ENCODE peak calls at places on chromosomes 6 and 20, in nine cellular contexts. C is GM23248, T is HCT116, E is SK-N-SH, Z is GM23338, H is OCI-LY7, A is PC-3, D is MM.1S, L is hepatocyte. S is an unnamed sample.
A peak's percentile ranks its signal among the peaks of the same experiment; 100 is the strongest.

GRCh38 chr6:46626976-46627375 is 25.6 kb downstream of the CYP39A1 start:
- DNase-seq in D (no peak), A (no peak), H (peak; percentile 60), C (no peak), L (no peak), T (no peak), E (no peak), Z (no peak), S (no peak)

GRCh38 chr6:22732186-22732970 is 163.0 kb downstream of the HDGFL1 start:
- DNase-seq in D (no peak), H (no peak), C (no peak), L (no peak), A (no peak), T (no peak), Z (no peak), E (no peak), S (no peak)

GRCh38 chr6:48135352-48136084 is 24.5 kb upstream of the PTCHD4 start:
- DNase-seq in E (no peak), D (no peak), Z (no peak), T (no peak), A (peak; percentile 77), C (peak; percentile 62), L (peak; percentile 13), H (no peak), S (no peak)

GRCh38 chr6:72757926-72758325 is 136.1 kb downstream of the KCNQ5 start:
- DNase-seq in A (no peak), T (no peak), D (no peak), E (no peak), C (no peak), L (no peak), Z (no peak), H (no peak), S (no peak)

GRCh38 chr20:20343886-20344381 is 24.0 kb upstream of the INSM1 start:
- DNase-seq in E (no peak), Z (no peak), D (no peak), L (no peak), T (no peak), H (no peak), A (no peak), C (no peak), S (no peak)

GRCh38 chr20:53133134-53133533 is 161.0 kb downstream of the TSHZ2 start:
- DNase-seq in T (no peak), C (no peak), H (no peak), D (no peak), L (no peak), Z (no peak), E (no peak), A (no peak), S (no peak)

GRCh38 chr6:158376650-158377081 is 64.4 kb downstream of the TULP4 start:
- DNase-seq in E (no peak), C (peak; percentile 76), L (no peak), H (no peak), T (no peak), A (no peak), Z (no peak), D (no peak), S (no peak)

GRCh38 chr6:160790028-160790792 is 88.2 kb downstream of the PLG start:
- DNase-seq in L (no peak), T (peak; percentile 19), Z (peak; percentile 49), A (no peak), C (peak; percentile 21), D (no peak), H (peak; percentile 16), E (no peak), S (peak; percentile 17)

GRCh38 chr20:57995381-57995977 is 233.0 kb downstream of the ANKRD60 start:
- DNase-seq in A (no peak), C (no peak), E (no peak), D (no peak), Z (no peak), L (no peak), T (no peak), H (no peak), S (no peak)

GRCh38 chr6:144712541-144712940 is 427.4 kb downstream of the UTRN start:
- DNase-seq in E (no peak), D (no peak), T (no peak), Z (no peak), A (peak; percentile 5), L (no peak), H (no peak), C (peak; percentile 76), S (no peak)

GRCh38 chr6:158819213-158819976 is at the start of gene EZR:
- DNase-seq in T (peak; percentile 73), D (peak; percentile 74), L (peak; percentile 95), Z (peak; percentile 91), C (peak; percentile 84), A (peak; percentile 81), H (peak; percentile 95), E (peak; percentile 96), S (peak; percentile 91)

GRCh38 chr20:21053002-21053762 is 53.0 kb downstream of the LINC00237 start:
- DNase-seq in A (no peak), H (no peak), Z (peak; percentile 60), C (no peak), L (peak; percentile 26), E (peak; percentile 20), D (no peak), T (no peak), S (peak; percentile 54)

DNA sequence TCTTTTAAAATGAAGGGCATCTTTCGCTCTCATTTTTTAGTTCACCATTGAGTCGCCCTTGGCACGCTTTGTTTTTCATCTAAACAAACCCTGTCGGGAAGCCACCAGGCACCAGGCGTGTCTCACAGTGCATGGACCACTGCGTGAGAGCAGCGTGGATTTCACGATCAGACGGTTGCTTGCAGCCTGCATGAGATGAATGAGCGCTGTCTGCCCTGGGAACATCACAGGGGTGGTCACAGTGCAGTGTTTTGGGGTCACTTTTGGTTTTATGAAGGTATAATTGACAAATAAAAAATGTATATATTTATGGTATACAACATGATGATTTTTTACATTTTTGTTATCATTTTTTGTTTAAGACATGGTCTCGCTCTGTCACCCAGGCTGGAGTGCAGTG is 61.3 kb downstream of the CDH4 start:
- DNase-seq in H (no peak), D (no peak), L (no peak), Z (no peak), T (no peak), E (no peak), A (no peak), C (no peak), S (no peak)
- H3K4me1 ChIP-seq in H (no peaks in the 10 kb centered on the region), D (peaks cover 7% of the 10 kb centered on the region), L (no peaks in the 10 kb centered on the region), Z (peaks cover 6% of the 10 kb centered on the region), T (no peaks in the 10 kb centered on the region), E (no peaks in the 10 kb centered on the region), A (no peaks in the 10 kb centered on the region), C (no peaks in the 10 kb centered on the region), S (peaks cover 7% of the 10 kb centered on the region)

GRCh38 chr6:139510040-139510815 is 135.8 kb upstream of the CITED2 start:
- DNase-seq in A (no peak), C (no peak), L (no peak), T (no peak), D (no peak), Z (no peak), E (no peak), H (no peak), S (no peak)
- TF ChIP-seq EZH2phosphoT487 in A (no peak), C (no peak), L (no peak), T (no peak), D (no peak), Z (no peak), E (no peak), H (no peak), S (no peak)

GRCh38 chr6:130032758-130033323 is 14.5 kb downstream of the L3MBTL3 start:
- DNase-seq in A (no peak), T (no peak), Z (no peak), E (no peak), D (no peak), C (no peak), H (no peak), L (no peak), S (no peak)

GRCh38 chr6:130033999-130034814 is 15.8 kb downstream of the L3MBTL3 start:
- DNase-seq in L (peak; percentile 54), E (no peak), D (no peak), C (peak; percentile 83), T (peak; percentile 79), Z (no peak), A (peak; percentile 59), H (no peak), S (no peak)

GRCh38 chr6:130037207-130037811 is 18.9 kb downstream of the L3MBTL3 start:
- DNase-seq in C (peak; percentile 32), E (peak; percentile 4), T (no peak), H (peak; percentile 18), L (no peak), Z (peak; percentile 27), D (peak; percentile 18), A (peak; percentile 40), S (no peak)

GRCh38 chr6:130034815-130035146 is 16.4 kb downstream of the L3MBTL3 start:
- DNase-seq in L (no peak), Z (no peak), T (no peak), A (no peak), H (no peak), D (no peak), E (no peak), C (no peak), S (no peak)

DNA sequence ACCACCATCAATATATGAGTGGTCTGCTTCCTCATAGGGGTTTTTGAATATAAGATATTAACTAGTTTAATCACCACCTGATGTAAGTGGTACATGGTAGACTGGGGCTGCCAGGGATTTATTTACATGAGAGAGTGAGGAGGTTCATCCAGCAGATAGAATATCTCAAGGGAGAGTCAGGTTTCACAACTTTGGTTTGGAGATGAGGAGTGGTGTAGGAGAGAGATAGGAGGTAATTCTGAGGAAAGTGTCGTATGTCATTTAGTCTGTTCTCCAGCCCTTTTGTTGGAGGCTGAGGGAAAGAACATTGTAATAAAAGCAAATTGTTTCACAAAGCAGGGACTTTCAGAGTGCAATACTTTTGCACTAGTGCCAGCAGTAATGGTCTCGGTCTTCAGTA is 16.8 kb downstream of the L3MBTL3 start:
- DNase-seq in C (no peak), H (no peak), T (no peak), L (no peak), D (no peak), E (no peak), Z (no peak), A (no peak), S (no peak)
- H3K4me1 ChIP-seq in C (peaks cover 20% of the 10 kb centered on the region), H (no peaks in the 10 kb centered on the region), T (peaks cover 23% of the 10 kb centered on the region), L (no peaks in the 10 kb centered on the region), D (no peaks in the 10 kb centered on the region), E (no peaks in the 10 kb centered on the region), Z (no peaks in the 10 kb centered on the region), A (peaks cover 12% of the 10 kb centered on the region), S (no peaks in the 10 kb centered on the region)

GRCh38 chr6:27096834-27097511 is 150.5 kb upstream of the PRSS16 start:
- DNase-seq in A (no peak), H (no peak), L (peak; percentile 77), T (peak; percentile 26), E (peak; percentile 59), C (peak; percentile 63), Z (peak; percentile 85), D (no peak), S (peak; percentile 28)

GRCh38 chr6:27092316-27092692 is 155.2 kb upstream of the PRSS16 start:
- DNase-seq in L (no peak), E (peak; percentile 8), T (no peak), A (no peak), Z (no peak), C (no peak), H (no peak), D (no peak), S (no peak)

GRCh38 chr6:27095914-27096313 is 151.6 kb upstream of the PRSS16 start:
- DNase-seq in D (no peak), L (no peak), A (no peak), H (no peak), C (no peak), T (no peak), Z (no peak), E (no peak), S (no peak)

GRCh38 chr6:27088068-27088467 is 159.4 kb upstream of the PRSS16 start:
- DNase-seq in E (no peak), L (no peak), Z (no peak), D (no peak), H (no peak), T (no peak), C (no peak), A (no peak), S (no peak)

GRCh38 chr6:27091661-27092315 is 155.7 kb upstream of the PRSS16 start:
- DNase-seq in A (peak; percentile 81), C (peak; percentile 92), H (peak; percentile 8), D (peak; percentile 76), L (peak; percentile 64), E (peak; percentile 65), Z (peak; percentile 54), T (peak; percentile 86), S (peak; percentile 58)
- TF ChIP-seq EZH2phosphoT487 in A (no peak), C (no peak), H (no peak), D (no peak), L (no peak), E (no peak), Z (no peak), T (no peak), S (no peak)